ENCODE peak calls at places on chromosomes 5 and 9, in nine cellular contexts. Y is upper lobe of left lung, X is transverse colon, E is suprapubic skin, M is H1, T is SK-N-SH, G is esophagus muscularis mucosa, J is ovary, H is HepG2. C is an unnamed sample. For H3K36me3, the result is how much of the 10 kb centered on the place peaks cover.

GRCh38 chr5:32501071-32501470 is 56.5 kb upstream of the ZFR start:
- DNase-seq in G (no peak), E (no peak), M (no peak), X (no peak), H (no peak), T (no peak), Y (no peak), J (no peak), C (no peak)

GRCh38 chr5:74396913-74397606 is 243.5 kb downstream of the ENC1 start:
- DNase-seq in H (peak), G (peak), M (no peak), X (no peak), Y (no peak), J (no peak), T (no peak), E (no peak), C (no peak)

GRCh38 chr9:26575041-26575440 is 317.6 kb downstream of the CAAP1 start:
- DNase-seq in T (no peak), Y (no peak), J (no peak), H (no peak), M (no peak), G (no peak), E (no peak), X (no peak), C (no peak)

GRCh38 chr9:109972026-109973005 is 192.3 kb downstream of the PALM2AKAP2 start:
- DNase-seq in G (no peak), X (no peak), J (no peak), H (no peak), M (no peak), Y (peak), T (no peak), E (no peak), C (no peak)

GRCh38 chr5:119074419-119074818 is 3.5 kb downstream of the DMXL1 start:
- DNase-seq in M (no peak), T (no peak), Y (no peak), X (no peak), G (no peak), H (no peak), E (no peak), J (no peak), C (no peak)

GRCh38 chr9:127430415-127430814 is 6.2 kb downstream of the ZNF79 start:
- DNase-seq in E (no peak), Y (no peak), J (no peak), T (no peak), X (no peak), G (no peak), H (no peak), M (no peak), C (no peak)

GRCh38 chr5:120604898-120605297 is 140.8 kb downstream of the PRR16 start:
- DNase-seq in H (no peak), M (no peak), X (no peak), E (no peak), J (no peak), Y (no peak), G (no peak), T (no peak), C (no peak)

GRCh38 chr9:93205045-93205768 is 21.3 kb downstream of the WNK2 start:
- DNase-seq in T (peak), M (no peak), E (no peak), G (no peak), J (peak), Y (no peak), H (peak), X (no peak), C (peak)

GRCh38 chr5:108372369-108372768 is 9.5 kb downstream of the FBXL17 start:
- DNase-seq in X (no peak), T (no peak), Y (no peak), G (no peak), E (no peak), J (no peak), M (no peak), H (no peak), C (no peak)

GRCh38 chr5:102823441-102823874 is 68.4 kb downstream of the PAM start:
- DNase-seq in E (no peak), Y (no peak), J (no peak), X (no peak), T (no peak), M (no peak), G (no peak), H (no peak), C (no peak)

GRCh38 chr5:135851907-135852805 is 17.7 kb downstream of the SLC25A48 start:
- DNase-seq in H (no peak), M (no peak), T (no peak), J (no peak), G (no peak), E (no peak), Y (no peak), X (peak), C (no peak)

GRCh38 chr5:28967848-28968247 is 1929.5 kb upstream of the CDH9 start:
- DNase-seq in M (no peak), G (no peak), X (no peak), J (no peak), E (no peak), H (peak), T (no peak), Y (no peak), C (no peak)

GRCh38 chr9:69546265-69546664 is 125.9 kb downstream of the APBA1 start:
- DNase-seq in E (no peak), X (peak), G (no peak), H (peak), M (no peak), J (no peak), Y (no peak), T (peak), C (no peak)

GRCh38 chr9:130962418-130963316 is 23.6 kb upstream of the FIBCD1 start:
- DNase-seq in G (no peak), Y (no peak), E (no peak), H (no peak), M (no peak), X (no peak), J (no peak), T (peak), C (peak)

GRCh38 chr9:108618906-108619550 is 236.8 kb downstream of the ACTL7B start:
- DNase-seq in H (no peak), X (no peak), J (no peak), G (no peak), M (no peak), E (no peak), T (no peak), Y (no peak), C (no peak)

GRCh38 chr9:131310833-131311554 is 21.5 kb downstream of the PLPP7 start:
- DNase-seq in E (no peak), T (no peak), M (no peak), H (no peak), J (no peak), X (peak), G (no peak), Y (peak), C (peak)

GRCh38 chr5:134738963-134739661 is 764 bp downstream of the CAMLG start:
- DNase-seq in X (peak), H (peak), T (peak), Y (no peak), J (no peak), M (no peak), E (no peak), G (no peak), C (no peak)

GRCh38 chr5:759781-760362 is 24.7 kb downstream of the ZDHHC11B start:
- DNase-seq in J (peak), X (no peak), E (peak), H (no peak), G (no peak), T (peak), Y (peak), M (no peak), C (peak)

GRCh38 chr9:79020266-79020665 is 551.5 kb upstream of the TLE4 start:
- DNase-seq in X (no peak), M (no peak), E (no peak), J (no peak), H (no peak), G (no peak), Y (no peak), T (no peak), C (no peak)

GRCh38 chr5:160742446-160742845 is 109.6 kb downstream of the ATP10B start:
- DNase-seq in J (no peak), G (no peak), X (no peak), M (no peak), H (no peak), Y (no peak), T (no peak), E (no peak), C (no peak)
- TF ChIP-seq EP300 in J (no peak), G (no peak), X (no peak), M (no peak), H (no peak), Y (no peak), T (no peak), E (no peak), C (no peak)

GRCh38 chr5:150126199-150126920 is 29.3 kb downstream of the PDGFRB start:
- DNase-seq in Y (no peak), M (no peak), J (no peak), H (no peak), E (no peak), T (no peak), X (no peak), G (no peak), C (no peak)

GRCh38 chr5:150125334-150125733 is 30.3 kb downstream of the PDGFRB start:
- DNase-seq in T (no peak), G (no peak), X (no peak), H (no peak), J (no peak), Y (no peak), E (no peak), M (no peak), C (no peak)

GRCh38 chr5:150124596-150124995 is 31.0 kb downstream of the PDGFRB start:
- DNase-seq in X (no peak), Y (no peak), J (no peak), T (no peak), G (no peak), E (no peak), M (no peak), H (no peak), C (no peak)

GRCh38 chr5:150129454-150129812 is 26.2 kb downstream of the PDGFRB start:
- DNase-seq in X (no peak), G (no peak), J (no peak), Y (no peak), E (no peak), H (no peak), M (no peak), T (no peak), C (no peak)

DNA sequence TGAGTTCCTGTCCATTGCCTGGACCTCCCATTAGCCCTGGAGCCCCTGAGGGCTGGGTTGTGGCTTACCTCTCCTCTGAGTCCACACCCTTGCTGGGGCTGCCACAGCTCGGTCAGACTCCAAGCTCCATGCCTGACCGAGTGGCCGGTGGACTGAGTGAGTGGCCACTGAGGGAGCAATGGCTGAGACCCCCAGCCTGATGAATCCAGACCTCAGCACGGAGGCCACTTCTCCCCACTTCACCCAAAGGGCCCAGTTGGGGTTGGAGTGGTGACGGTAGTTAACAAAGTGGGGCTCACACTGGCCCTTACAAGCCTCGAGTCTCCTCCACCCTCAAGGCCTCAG is 28.8 kb downstream of the PDGFRB start:
- DNase-seq in X (no peak), J (no peak), M (no peak), Y (no peak), H (no peak), E (no peak), T (no peak), G (no peak), C (no peak)
- H3K36me3 ChIP-seq in X (under half), J (under half), M (under half), Y (under half), H (under half), E (under half), T (under half), G (under half), C (under half)

DNA sequence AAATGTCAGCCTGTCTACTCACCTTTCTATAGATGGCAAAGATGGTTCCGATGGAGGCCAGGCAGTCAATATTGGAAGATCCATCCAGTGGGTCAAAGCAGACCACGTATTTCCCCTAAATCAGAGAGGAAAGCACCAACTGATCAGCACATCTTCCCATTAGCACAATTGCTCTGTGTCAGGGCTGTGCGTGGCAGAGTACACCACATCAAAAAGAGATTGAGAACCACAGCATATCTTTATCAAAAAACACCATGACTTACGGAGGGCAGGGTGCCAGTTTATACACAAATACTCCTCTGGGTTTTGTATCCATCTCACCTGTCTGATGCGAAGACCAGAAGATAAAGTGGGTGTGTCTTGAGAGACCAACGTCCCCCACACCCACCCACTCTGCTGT is 9.1 kb downstream of the FBP2 start:
- DNase-seq in G (no peak), Y (no peak), X (no peak), H (no peak), M (no peak), T (no peak), J (no peak), E (no peak), C (no peak)
- TF ChIP-seq EP300 in G (no peak), Y (no peak), X (no peak), H (no peak), M (no peak), T (no peak), J (no peak), E (no peak), C (no peak)

GRCh38 chr5:14698495-14698894 is 34.0 kb downstream of the OTULIN start:
- DNase-seq in Y (no peak), G (no peak), M (no peak), J (no peak), T (no peak), E (no peak), X (no peak), H (no peak), C (no peak)

GRCh38 chr5:14701556-14701955 is 37.0 kb downstream of the OTULIN start:
- DNase-seq in J (no peak), Y (no peak), H (no peak), G (no peak), X (no peak), E (no peak), T (no peak), M (no peak), C (no peak)

GRCh38 chr5:14699159-14699558 is 34.6 kb downstream of the OTULIN start:
- DNase-seq in G (no peak), M (no peak), Y (no peak), T (no peak), E (no peak), J (no peak), H (no peak), X (no peak), C (no peak)

GRCh38 chr5:14700478-14701436 is 36.2 kb downstream of the OTULIN start:
- DNase-seq in Y (peak), G (no peak), J (no peak), X (no peak), M (no peak), H (no peak), T (no peak), E (no peak), C (no peak)

DNA sequence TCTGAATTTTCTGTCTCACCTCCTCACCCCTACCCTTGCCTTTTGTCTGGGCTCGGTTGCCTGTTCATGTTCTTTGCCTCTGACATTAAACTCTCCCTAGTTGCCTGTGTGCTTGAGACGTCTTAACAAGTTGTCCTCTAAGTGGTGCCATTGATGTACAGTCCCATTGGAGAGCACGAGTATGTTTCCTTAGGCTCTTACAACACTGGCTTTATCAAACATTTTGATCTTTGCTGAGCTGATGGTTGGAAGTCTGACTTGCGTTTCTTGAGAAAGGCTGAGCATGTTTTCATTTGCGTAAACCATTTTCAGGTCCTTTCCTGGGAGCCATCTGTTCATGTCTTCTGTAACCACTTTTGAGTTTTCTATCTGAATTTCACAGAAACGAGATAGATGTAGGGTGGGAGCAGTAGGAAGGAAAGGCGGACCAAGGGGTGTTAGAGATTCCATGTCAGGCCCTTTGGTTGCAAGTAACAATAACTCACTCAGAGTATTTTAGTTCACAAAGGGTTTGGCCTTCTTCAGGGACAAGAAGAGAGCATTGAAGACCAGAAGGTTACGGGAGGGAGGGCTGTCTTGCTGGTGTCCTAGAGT is 35.4 kb downstream of the OTULIN start:
- DNase-seq in T (no peak), J (no peak), G (no peak), H (no peak), M (no peak), X (no peak), E (no peak), Y (no peak), C (no peak)
- H3K36me3 ChIP-seq in T (under half), J (under half), G (under half), H (half or more), M (under half), X (under half), E (under half), Y (under half), C (half or more)

DNA sequence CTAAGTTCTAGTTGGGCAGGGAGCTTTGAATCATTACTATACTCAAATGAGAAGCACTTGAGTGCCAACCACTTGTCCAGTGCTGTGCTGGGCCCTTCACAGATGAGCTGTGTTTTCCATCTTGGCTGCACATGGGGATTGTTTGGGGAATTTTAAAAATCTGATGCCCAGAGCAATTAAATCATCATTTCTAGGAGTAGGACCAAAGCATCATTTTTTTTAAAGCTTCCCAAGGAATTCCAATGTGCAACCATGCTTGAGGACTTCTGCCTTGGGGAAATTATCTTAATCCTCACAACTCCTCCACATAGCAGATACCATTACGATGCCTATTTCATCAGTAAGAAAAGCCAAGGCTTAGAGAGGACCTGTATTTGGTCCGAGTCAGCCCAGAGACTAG is 131.4 kb downstream of the TMEM174 start:
- DNase-seq in Y (no peak), G (no peak), X (no peak), T (no peak), E (no peak), J (no peak), H (no peak), M (no peak), C (no peak)
- TF ChIP-seq EP300 in Y (no peak), G (no peak), X (no peak), T (no peak), E (no peak), J (no peak), H (no peak), M (no peak), C (no peak)